ENCODE peak calls at places on chromosomes 7 and 10, in six cellular contexts. V is fibroblast of lung, R is OCI-LY7, I is tibial nerve, G is brain microvascular endothelial cell, Y is GM06990. M is an unnamed sample.

GRCh38 chr7:4561775-4562174 is 120.3 kb upstream of the FOXK1 start:
- DNase-seq in V (no peak), R (no peak), I (no peak), G (no peak), Y (no peak), M (no peak)

GRCh38 chr10:29113251-29113945 is 175.5 kb upstream of the LYZL1 start:
- DNase-seq in V (no peak), R (no peak), I (no peak), G (no peak), Y (no peak), M (no peak)

GRCh38 chr7:42720871-42721835 is 190.7 kb downstream of the C7orf25 start:
- DNase-seq in V (peak; percentile 7), R (no peak), I (no peak), G (no peak), Y (no peak), M (no peak)

GRCh38 chr10:51092402-51092801 is 18.1 kb downstream of the PRKG1 start:
- DNase-seq in V (peak; percentile 68), R (no peak), I (peak; percentile 67), G (peak; percentile 51), Y (no peak), M (no peak)

GRCh38 chr7:26813426-26813825 is 51.0 kb downstream of the SKAP2 start:
- DNase-seq in V (peak; percentile 77), R (no peak), I (no peak), G (peak; percentile 4), Y (no peak), M (no peak)

GRCh38 chr10:131848296-131848695 is 52.5 kb upstream of the PPP2R2D start:
- DNase-seq in V (no peak), R (no peak), I (no peak), G (no peak), Y (no peak), M (no peak)

GRCh38 chr10:72483452-72483851 is 128.7 kb upstream of the DNAJB12 start:
- DNase-seq in V (no peak), R (no peak), I (no peak), G (no peak), Y (no peak), M (no peak)

GRCh38 chr10:109156396-109156795 is 766.9 kb downstream of the XPNPEP1 start:
- DNase-seq in V (no peak), R (no peak), I (no peak), G (no peak), Y (no peak), M (no peak)

GRCh38 chr10:33122014-33122788 is 164.2 kb upstream of the ITGB1 start:
- DNase-seq in V (peak; percentile 97), R (no peak), I (no peak), G (peak; percentile 51), Y (no peak), M (peak; percentile 91)

DNA sequence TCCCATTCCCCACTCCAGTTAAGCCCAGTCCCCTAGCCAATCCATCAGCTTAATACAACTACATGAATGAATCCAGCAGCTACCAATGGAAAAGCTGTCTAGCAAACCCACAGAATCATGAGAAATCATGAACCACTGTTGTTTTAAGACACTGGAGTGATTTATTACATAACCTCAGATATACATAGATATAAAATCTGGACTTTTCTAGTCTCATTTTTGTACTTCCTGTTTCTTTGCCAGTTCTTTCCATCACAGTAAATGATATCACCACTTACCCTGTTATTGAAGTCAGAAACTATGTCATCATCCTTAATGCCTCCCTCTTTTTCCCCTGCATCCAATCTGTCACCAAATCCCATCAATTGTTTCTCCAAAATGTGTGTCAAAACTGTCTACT is 55.7 kb downstream of the MKLN1 start:
- DNase-seq in V (peak; percentile 64), R (no peak), I (no peak), G (peak; percentile 11), Y (no peak), M (no peak)
- TF ChIP-seq CTCF in V (no peak), R (no peak), I (no peak), G (no peak), Y (no peak), M (no peak)

GRCh38 chr7:157008206-157009169 is 2.0 kb downstream of the MNX1 start:
- DNase-seq in V (no peak), R (no peak), I (no peak), G (no peak), Y (no peak), M (no peak)

GRCh38 chr7:157009170-157009777 is 1.2 kb downstream of the MNX1 start:
- DNase-seq in V (no peak), R (no peak), I (no peak), G (no peak), Y (peak; percentile 52), M (no peak)

GRCh38 chr7:157011333-157012112 is 1.1 kb upstream of the MNX1 start:
- DNase-seq in V (no peak), R (peak; percentile 39), I (no peak), G (no peak), Y (no peak), M (no peak)

GRCh38 chr7:157010588-157011332 is at the start of gene MNX1:
- DNase-seq in V (peak; percentile 15), R (peak; percentile 89), I (no peak), G (no peak), Y (peak; percentile 90), M (no peak)

DNA sequence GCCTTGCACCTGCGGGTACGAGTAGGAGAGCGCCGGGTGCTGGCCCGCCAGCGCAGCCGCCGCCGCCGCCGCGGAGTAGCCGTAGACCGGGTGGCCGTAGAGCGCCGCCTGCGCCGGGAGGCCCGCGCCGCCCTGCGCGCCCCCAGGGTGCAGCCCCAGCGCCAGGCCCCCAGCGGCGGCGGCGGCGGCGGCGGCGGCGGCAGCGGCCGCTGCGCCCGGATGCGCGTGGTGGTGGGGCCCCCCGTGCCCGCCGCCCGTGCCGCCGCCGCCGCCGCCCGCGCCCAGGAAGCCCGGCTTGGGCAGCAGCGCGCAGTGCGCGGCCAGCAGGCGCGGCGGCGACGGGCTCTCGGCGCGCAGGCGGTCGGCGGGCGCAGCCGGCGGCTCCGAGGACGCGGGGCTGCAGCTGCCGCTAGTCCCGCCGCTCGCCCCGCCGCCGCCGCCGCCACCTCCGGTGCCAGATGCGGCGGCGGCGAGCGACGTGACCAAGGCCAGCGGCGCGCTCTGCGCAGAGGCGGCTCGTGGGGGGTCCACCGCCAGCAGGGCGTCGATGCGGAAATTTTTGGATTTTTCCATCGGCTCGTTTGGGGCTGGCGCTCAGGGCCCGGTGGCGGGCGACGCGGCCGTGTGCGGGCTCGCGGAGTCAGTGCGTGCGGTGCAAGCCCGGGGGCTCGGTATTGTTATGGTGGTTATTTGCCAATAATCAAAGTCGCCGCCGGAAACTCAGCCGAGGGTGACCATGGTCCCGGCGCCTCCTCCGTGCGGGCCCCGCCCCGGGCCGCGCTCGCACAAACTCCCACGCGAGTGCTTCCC is 480 bp downstream of the MNX1 start:
- DNase-seq in V (no peak), R (no peak), I (no peak), G (no peak), Y (no peak), M (no peak)
- H3K4me3 ChIP-seq in V (peak overlapping the region; percentile 33), R (peak overlapping the region; percentile 94), I (peak overlapping the region; percentile 42), G (no peak overlapping the region), Y (peak overlapping the region; percentile 73), M (no peak overlapping the region)

DNA sequence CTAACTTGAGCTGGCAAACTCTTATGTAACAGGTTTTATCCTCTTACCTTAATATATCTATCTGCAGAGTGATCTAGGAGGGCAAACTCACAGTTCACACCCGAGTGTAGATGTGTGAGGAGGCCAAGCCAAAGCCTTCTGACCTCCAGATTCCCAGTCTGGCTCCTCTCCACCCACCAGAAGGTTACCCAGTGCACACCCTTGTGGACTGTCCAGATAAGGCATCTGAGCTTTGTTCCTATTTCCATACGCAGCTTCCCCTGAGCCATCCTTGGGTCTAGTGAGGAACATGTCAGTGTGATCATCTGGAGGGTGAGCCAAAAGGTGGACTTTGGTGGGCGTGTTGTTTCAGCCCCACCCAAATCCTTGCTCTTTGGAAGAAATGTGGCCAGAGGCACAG is 203.0 kb upstream of the MEOX2 start:
- DNase-seq in V (no peak), R (no peak), I (peak; percentile 38), G (peak; percentile 5), Y (no peak), M (no peak)
- TF ChIP-seq CTCF in V (peak; percentile 13), R (no peak), I (peak; percentile 46), G (peak; percentile 48), Y (no peak), M (no peak)

GRCh38 chr7:130114374-130114773 is 44.0 kb downstream of the KLHDC10 start:
- DNase-seq in V (no peak), R (peak; percentile 35), I (no peak), G (no peak), Y (peak; percentile 43), M (no peak)

GRCh38 chr7:130113887-130114286 is 43.6 kb downstream of the KLHDC10 start:
- DNase-seq in V (no peak), R (no peak), I (no peak), G (no peak), Y (no peak), M (no peak)

GRCh38 chr7:130114776-130115175 is 44.4 kb downstream of the KLHDC10 start:
- DNase-seq in V (no peak), R (no peak), I (no peak), G (no peak), Y (no peak), M (no peak)

GRCh38 chr7:130112662-130113425 is 42.5 kb downstream of the KLHDC10 start:
- DNase-seq in V (no peak), R (no peak), I (no peak), G (no peak), Y (no peak), M (no peak)

GRCh38 chr7:130112078-130112477 is 41.7 kb downstream of the KLHDC10 start:
- DNase-seq in V (no peak), R (no peak), I (no peak), G (no peak), Y (no peak), M (no peak)
- H3K4me3 ChIP-seq in V (no peak overlapping the region), R (no peak overlapping the region), I (no peak overlapping the region), G (no peak overlapping the region), Y (no peak overlapping the region), M (no peak overlapping the region)

GRCh38 chr7:57305192-57305748 is 144.7 kb upstream of the ZNF716 start:
- DNase-seq in V (no peak), R (peak; percentile 1), I (no peak), G (no peak), Y (no peak), M (no peak)

DNA sequence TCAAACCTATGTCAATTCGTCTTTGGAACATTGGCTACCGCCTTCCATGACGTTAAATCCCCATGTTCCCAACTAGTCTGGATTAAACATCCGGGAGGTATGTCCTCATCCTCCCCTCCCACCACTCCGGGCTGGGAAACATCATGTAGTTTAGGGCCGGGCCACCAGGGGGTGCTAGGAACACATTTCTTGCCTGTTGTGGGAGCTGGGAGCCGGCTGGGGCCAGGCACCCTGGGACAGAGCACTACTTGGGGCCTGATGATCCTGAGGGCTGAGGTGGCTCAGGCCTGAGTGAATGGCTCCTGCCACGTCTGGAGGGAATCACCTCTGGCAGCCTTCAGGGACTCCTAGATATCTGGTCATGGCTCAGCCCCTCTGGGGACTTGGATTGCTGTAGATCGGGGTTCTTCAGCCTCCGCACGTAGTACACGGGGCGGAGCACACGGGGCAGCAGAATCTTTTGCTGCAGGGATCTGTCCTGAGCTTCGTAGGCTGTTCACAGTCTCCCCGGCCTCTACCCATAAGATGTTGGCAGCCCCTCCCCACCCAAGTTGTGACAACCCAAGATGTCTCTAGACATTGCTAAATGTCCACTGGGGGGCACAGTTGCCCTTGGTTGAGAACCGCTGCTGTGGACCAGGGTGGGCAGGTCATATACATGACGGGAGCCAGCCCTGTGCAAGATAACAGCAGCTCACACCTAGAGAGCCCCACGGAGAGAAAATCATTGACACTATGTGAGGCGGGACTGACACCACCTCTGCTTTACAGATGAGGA is 141.2 kb upstream of the ZNF716 start:
- DNase-seq in V (no peak), R (peak; percentile 1), I (no peak), G (no peak), Y (no peak), M (no peak)
- TF ChIP-seq CTCF in V (no peak), R (peak; percentile 68), I (no peak), G (peak; percentile 29), Y (peak; percentile 14), M (no peak)

M was measured in AG04449.